ENCODE peak calls at places on chromosomes 1 and 21, in five cellular contexts. X, U, P, A and O are unnamed samples.

GRCh38 chr1:1092149-1092855 is 18.2 kb upstream of the RNF223 start:
- DNase-seq in X (no peak), U (no peak), P (peak; percentile 26), A (no peak), O (no peak)

GRCh38 chr1:226082587-226082917 is 20.0 kb downstream of the H3-3A start:
- DNase-seq in X (no peak), U (no peak), P (no peak), A (no peak), O (no peak)

GRCh38 chr1:72357411-72357810 is 75.1 kb upstream of the NEGR1 start:
- DNase-seq in X (no peak), U (no peak), P (no peak), A (no peak), O (peak; percentile 0)

GRCh38 chr1:230271396-230272035 is 154.6 kb downstream of the PGBD5 start:
- DNase-seq in X (no peak), U (no peak), P (no peak), A (no peak), O (no peak)

GRCh38 chr1:44288883-44289282 is 66.2 kb downstream of the ERI3 start:
- DNase-seq in X (no peak), U (no peak), P (no peak), A (no peak), O (no peak)

GRCh38 chr21:25903599-25903998 is 168.8 kb downstream of the GABPA start:
- DNase-seq in X (no peak), U (no peak), P (no peak), A (peak; percentile 22), O (peak; percentile 27)

GRCh38 chr1:19032701-19033515 is 76.4 kb upstream of the IFFO2 start:
- DNase-seq in X (no peak), U (no peak), P (no peak), A (no peak), O (no peak)

GRCh38 chr21:16968436-16968835 is 544.4 kb upstream of the CXADR start:
- DNase-seq in X (no peak), U (no peak), P (no peak), A (no peak), O (no peak)

GRCh38 chr1:31843506-31843905 is 27.7 kb upstream of the SPOCD1 start:
- DNase-seq in X (no peak), U (no peak), P (no peak), A (peak; percentile 15), O (peak; percentile 24)

GRCh38 chr1:201582977-201583376 is 44.0 kb downstream of the NAV1 start:
- DNase-seq in X (no peak), U (no peak), P (no peak), A (no peak), O (no peak)

GRCh38 chr1:18091660-18092446 is 15.7 kb upstream of the IGSF21 start:
- DNase-seq in X (no peak), U (no peak), P (no peak), A (peak; percentile 19), O (no peak)

GRCh38 chr1:20610950-20611349 is 22.1 kb downstream of the CDA start:
- DNase-seq in X (no peak), U (no peak), P (no peak), A (peak; percentile 79), O (no peak)

GRCh38 chr1:47913225-47913823 is 83.9 kb downstream of the TRABD2B start:
- DNase-seq in X (no peak), U (no peak), P (no peak), A (no peak), O (no peak)

GRCh38 chr1:9960705-9961562 is 17.7 kb downstream of the NMNAT1 start:
- DNase-seq in X (peak; percentile 62), U (no peak), P (peak; percentile 69), A (no peak), O (peak; percentile 4)

GRCh38 chr1:111190931-111191451 is 9.5 kb downstream of the DENND2D start:
- DNase-seq in X (no peak), U (no peak), P (no peak), A (peak; percentile 58), O (peak; percentile 52)

GRCh38 chr1:148354284-148354869 is 128.7 kb downstream of the PPIAL4G start:
- DNase-seq in X (no peak), U (no peak), P (peak; percentile 37), A (no peak), O (no peak)

GRCh38 chr1:54835131-54835898 is 34.2 kb upstream of the TTC22 start:
- DNase-seq in X (peak; percentile 38), U (no peak), P (no peak), A (no peak), O (no peak)

GRCh38 chr1:54227091-54227602 is 27.2 kb downstream of the MRPL37 start:
- DNase-seq in X (no peak), U (no peak), P (no peak), A (peak; percentile 76), O (peak; percentile 73)

GRCh38 chr1:234607091-234608025 is 2.6 kb downstream of the IRF2BP2 start:
- DNase-seq in X (no peak), U (peak; percentile 64), P (no peak), A (no peak), O (peak; percentile 77)

GRCh38 chr21:32356874-32357395 is 35.9 kb downstream of the URB1 start:
- DNase-seq in X (no peak), U (no peak), P (no peak), A (no peak), O (no peak)

GRCh38 chr1:52368383-52369172 is 2.6 kb upstream of the CC2D1B start:
- DNase-seq in X (peak; percentile 79), U (peak; percentile 54), P (peak; percentile 76), A (peak; percentile 46), O (peak; percentile 56)

GRCh38 chr1:57615956-57616355 is 192.1 kb upstream of the DAB1 start:
- DNase-seq in X (no peak), U (no peak), P (no peak), A (no peak), O (no peak)

GRCh38 chr1:84260852-84261518 is 40.5 kb upstream of the SAMD13 start:
- DNase-seq in X (no peak), U (no peak), P (no peak), A (no peak), O (no peak)

GRCh38 chr1:43379476-43379875 is 10.1 kb downstream of the MED8 start:
- DNase-seq in X (no peak), U (no peak), P (no peak), A (no peak), O (no peak)

GRCh38 chr1:234602334-234603220 is 7.4 kb downstream of the IRF2BP2 start:
- DNase-seq in X (no peak), U (no peak), P (no peak), A (peak; percentile 41), O (peak; percentile 95)

GRCh38 chr1:18913065-18913502 is 10.7 kb upstream of the ALDH4A1 start:
- DNase-seq in X (peak; percentile 96), U (peak; percentile 71), P (peak; percentile 92), A (peak; percentile 73), O (peak; percentile 90)

GRCh38 chr1:37342736-37343135 is 131.6 kb upstream of the ZC3H12A start:
- DNase-seq in X (no peak), U (no peak), P (no peak), A (no peak), O (no peak)

GRCh38 chr1:21344750-21345443 is 54.6 kb upstream of the ECE1 start:
- DNase-seq in X (peak; percentile 65), U (no peak), P (no peak), A (no peak), O (peak; percentile 38)

GRCh38 chr1:44730741-44731512 is at the start of gene RNU5D-1:
- DNase-seq in X (peak; percentile 94), U (peak; percentile 78), P (peak; percentile 89), A (peak; percentile 97), O (peak; percentile 100)

GRCh38 chr1:242523968-242524570 is 428 bp downstream of the PLD5 start:
- DNase-seq in X (peak; percentile 85), U (peak; percentile 70), P (peak; percentile 82), A (peak; percentile 20), O (no peak)

GRCh38 chr1:29634324-29635072 is 398.2 kb downstream of the PTPRU start:
- DNase-seq in X (no peak), U (no peak), P (peak; percentile 8), A (no peak), O (no peak)

GRCh38 chr21:43268086-43268803 is 99.4 kb downstream of the CRYAA start:
- DNase-seq in X (no peak), U (no peak), P (no peak), A (no peak), O (no peak)

GRCh38 chr1:165960136-165960535 is 132.7 kb downstream of the UCK2 start:
- DNase-seq in X (no peak), U (no peak), P (no peak), A (peak; percentile 39), O (no peak)

GRCh38 chr1:174785506-174785905 is 214.2 kb upstream of the CACYBP start:
- DNase-seq in X (no peak), U (no peak), P (no peak), A (no peak), O (no peak)

GRCh38 chr1:154344977-154345837 is 19.9 kb downstream of the ATP8B2 start:
- DNase-seq in X (peak; percentile 86), U (no peak), P (peak; percentile 80), A (no peak), O (peak; percentile 45)

DNA sequence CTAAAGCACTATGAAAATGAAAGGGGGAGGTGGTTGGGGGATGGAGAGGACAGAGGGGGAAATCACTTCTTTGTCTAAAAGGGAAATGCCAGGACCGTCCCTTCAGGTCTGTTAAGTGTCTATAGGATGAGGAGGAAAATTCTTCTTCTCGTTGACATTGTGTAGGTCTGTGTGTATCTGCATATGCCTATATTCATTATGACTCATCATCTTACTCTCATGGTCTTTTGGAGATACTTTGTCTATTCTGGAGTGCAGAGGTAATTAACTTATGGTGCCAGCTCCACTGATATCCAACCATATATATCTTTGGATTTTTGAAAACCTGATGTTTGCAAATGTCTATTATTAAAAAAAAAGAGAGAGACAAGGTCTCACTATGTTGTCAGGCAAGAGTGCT is 143.7 kb downstream of the PBX1 start:
- DNase-seq in X (no peak), U (no peak), P (no peak), A (no peak), O (no peak)
- H3K4me1 ChIP-seq in X (no peaks in the 10 kb centered on the region), U (peaks cover 8% of the 10 kb centered on the region), P (peaks cover 17% of the 10 kb centered on the region), A (peaks cover 8% of the 10 kb centered on the region), O (no peaks in the 10 kb centered on the region)

GRCh38 chr1:162550925-162551324 is 10.6 kb upstream of the UAP1 start:
- DNase-seq in X (no peak), U (no peak), P (no peak), A (no peak), O (no peak)
- H2BK12ac ChIP-seq in X (no peak overlapping the region), U (no peak overlapping the region), P (no peak overlapping the region), A (no peak overlapping the region), O (no peak overlapping the region)

DNA sequence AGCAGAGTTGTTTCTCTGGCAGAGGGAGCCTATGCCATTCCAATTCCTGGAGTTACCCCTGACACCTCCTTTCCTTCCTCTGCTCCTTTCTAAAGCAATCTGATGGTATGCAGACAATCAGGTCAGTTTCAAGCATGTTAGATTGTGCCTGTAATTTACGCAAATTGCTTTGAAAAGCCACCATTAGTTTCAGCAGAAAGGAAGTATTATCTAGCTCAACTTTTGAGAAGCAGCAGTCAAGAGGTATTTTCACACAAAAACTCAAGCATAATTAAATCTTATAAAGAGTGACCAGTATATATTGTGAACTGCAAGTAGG is 2.2 kb downstream of the ERRFI1 start:
- DNase-seq in X (no peak), U (no peak), P (no peak), A (no peak), O (peak; percentile 21)
- H3K23ac ChIP-seq in X (no peak overlapping the region), U (no peak overlapping the region), P (no peak overlapping the region), A (peak overlapping the region; percentile 24), O (no peak overlapping the region)

DNA sequence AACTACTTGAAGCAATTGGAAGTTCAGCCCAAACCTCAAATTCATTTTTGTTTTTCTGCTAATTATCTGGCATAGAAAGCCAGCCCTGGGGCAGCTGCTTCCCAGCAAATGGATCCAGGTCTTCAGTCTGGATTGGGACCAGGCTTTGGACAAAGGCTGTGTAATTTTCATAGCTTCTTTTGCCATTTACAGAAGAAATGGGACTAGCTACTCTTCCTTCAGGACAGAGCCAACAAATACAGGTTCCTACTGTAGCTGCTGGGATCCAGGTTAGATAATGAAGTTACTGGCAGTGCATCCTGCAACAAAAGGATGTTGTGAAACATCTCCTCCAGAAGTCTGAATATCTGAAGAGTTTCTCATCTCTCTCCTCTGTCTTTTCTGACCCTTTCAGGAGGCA is 171.5 kb upstream of the CAMK1G start:
- DNase-seq in X (no peak), U (no peak), P (no peak), A (peak; percentile 33), O (no peak)
- H3K4me1 ChIP-seq in X (peaks cover 4% of the 10 kb centered on the region), U (peaks cover 6% of the 10 kb centered on the region), P (peaks cover 5% of the 10 kb centered on the region), A (peaks cover 15% of the 10 kb centered on the region), O (peaks cover 10% of the 10 kb centered on the region)